ENCODE peak calls at places on chromosomes 3 and 15, in five cellular contexts. T is cardiac fibroblast, M is epithelial cell of proximal tubule, N is tibial nerve, O is mammary epithelial cell. Y is an unnamed sample.

GRCh38 chr15:93072440-93073394 is 16.3 kb downstream of the RGMA start:
- DNase-seq in O (peak), N (peak), T (peak), M (no peak), Y (peak)

GRCh38 chr3:13019243-13019701 is 54.0 kb downstream of the IQSEC1 start:
- DNase-seq in N (no peak), M (no peak), O (peak), T (peak), Y (peak)

GRCh38 chr3:183629546-183630301 is 5.7 kb upstream of the KLHL24 start:
- DNase-seq in M (no peak), T (peak), O (no peak), N (no peak), Y (no peak)

GRCh38 chr3:177201707-177202397 is 4.6 kb upstream of the TBL1XR1 start:
- DNase-seq in M (no peak), N (no peak), T (no peak), O (peak), Y (no peak)

GRCh38 chr3:45166283-45166879 is 20.2 kb upstream of the CDCP1 start:
- DNase-seq in T (no peak), O (no peak), N (no peak), M (no peak), Y (no peak)

GRCh38 chr3:4765212-4765611 is 214.0 kb upstream of the BHLHE40 start:
- DNase-seq in M (no peak), O (no peak), T (no peak), N (no peak), Y (peak)

GRCh38 chr15:73341886-73342600 is 26.7 kb downstream of the HCN4 start:
- DNase-seq in M (no peak), T (peak), O (no peak), N (no peak), Y (peak)

GRCh38 chr15:33737687-33738606 is 230.3 kb upstream of the CHRM5 start:
- DNase-seq in T (peak), N (no peak), O (peak), M (no peak), Y (peak)

GRCh38 chr3:4835616-4836043 is 143.6 kb upstream of the BHLHE40 start:
- DNase-seq in M (no peak), O (peak), T (no peak), N (no peak), Y (no peak)

GRCh38 chr3:172617976-172618375 is 92.9 kb downstream of the NCEH1 start:
- DNase-seq in O (peak), N (no peak), M (no peak), T (no peak), Y (no peak)

GRCh38 chr3:172615296-172615695 is 92.1 kb upstream of the TNFSF10 start:
- DNase-seq in O (no peak), M (no peak), T (no peak), N (no peak), Y (no peak)

GRCh38 chr3:172614340-172615274 is 91.4 kb upstream of the TNFSF10 start:
- DNase-seq in T (no peak), N (no peak), M (no peak), O (no peak), Y (no peak)

GRCh38 chr3:172617013-172617706 is 93.7 kb downstream of the NCEH1 start:
- DNase-seq in O (no peak), M (no peak), N (no peak), T (no peak), Y (no peak)

DNA sequence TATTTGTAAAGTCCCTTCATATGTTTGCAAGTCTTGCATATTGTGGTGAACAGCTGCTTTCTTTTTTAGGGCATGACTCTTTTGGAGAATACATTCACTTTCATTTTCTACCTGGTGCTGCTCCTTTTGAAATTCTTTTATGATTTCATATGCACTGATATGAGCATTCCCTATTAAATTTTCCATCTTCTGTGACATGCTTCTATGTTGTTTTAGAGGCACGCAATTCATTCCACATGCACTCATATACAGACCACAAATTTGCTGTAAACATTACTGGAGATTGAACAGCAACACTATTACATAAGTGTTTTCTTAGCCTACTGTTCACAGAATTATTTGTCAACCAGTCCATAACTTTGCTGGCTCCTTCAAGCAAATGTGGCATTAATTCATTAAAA is 92.8 kb upstream of the TNFSF10 start:
- DNase-seq in T (no peak), M (no peak), O (no peak), N (no peak), Y (no peak)
- H3K4me3 ChIP-seq in T (no peak), M (no peak), O (no peak), N (no peak), Y (no peak)

GRCh38 chr3:59245300-59245878 is 195.6 kb upstream of the CFAP20DC start:
- DNase-seq in T (peak), N (no peak), O (no peak), M (no peak), Y (no peak)

GRCh38 chr3:59245879-59246501 is 196.2 kb upstream of the CFAP20DC start:
- DNase-seq in M (no peak), N (no peak), O (peak), T (peak), Y (peak)

GRCh38 chr3:59248976-59249375 is 199.2 kb upstream of the CFAP20DC start:
- DNase-seq in T (no peak), O (peak), N (no peak), M (no peak), Y (no peak)

GRCh38 chr3:59246719-59247401 is 197.0 kb upstream of the CFAP20DC start:
- DNase-seq in N (no peak), O (no peak), T (no peak), M (no peak), Y (no peak)

DNA sequence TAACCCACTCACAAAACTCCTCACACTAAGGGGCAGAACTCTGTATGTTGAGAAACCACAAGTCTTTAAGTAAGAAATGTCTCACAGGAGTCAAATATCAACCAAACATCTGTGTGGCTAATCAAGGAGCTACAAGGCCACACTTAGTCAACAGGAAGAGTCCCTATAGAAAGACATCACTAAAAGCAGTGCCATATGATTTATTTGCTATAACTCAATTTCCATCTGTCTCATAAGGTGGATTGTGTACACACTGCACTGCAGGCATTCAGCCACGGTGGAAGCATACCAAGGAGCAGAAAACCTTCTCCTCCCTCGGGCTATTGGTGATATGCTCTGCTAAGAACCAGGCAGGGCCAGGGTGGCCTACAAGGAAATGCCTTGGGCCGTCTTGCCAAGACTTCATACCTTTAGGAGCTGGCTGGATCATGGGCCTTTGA is 197.6 kb upstream of the CFAP20DC start:
- DNase-seq in M (no peak), N (no peak), T (no peak), O (peak), Y (no peak)
- H3K4me3 ChIP-seq in M (no peak), N (no peak), T (no peak), O (no peak), Y (no peak)

GRCh38 chr15:40263036-40263754 is 19.7 kb downstream of the ANKRD63 start:
- DNase-seq in M (no peak), O (no peak), N (no peak), T (peak), Y (peak)
- H3K4me3 ChIP-seq in M (no peak), O (no peak), N (no peak), T (no peak), Y (no peak)

DNA sequence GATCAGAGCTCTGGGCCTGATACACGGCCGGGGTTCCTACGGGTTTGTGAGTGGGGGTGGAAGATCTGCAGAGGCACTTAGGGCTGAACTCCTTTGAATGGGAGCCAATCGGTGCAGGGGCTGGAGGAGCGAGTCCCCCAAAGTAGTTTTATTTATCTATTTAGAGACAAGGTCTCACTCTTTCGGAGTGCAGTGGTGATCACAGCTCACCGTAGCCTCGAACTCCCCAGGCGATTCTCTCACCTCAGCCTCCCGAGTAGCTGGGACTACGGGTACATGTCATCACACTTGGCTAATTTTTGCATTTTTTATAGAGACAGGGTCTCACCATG is 1.6 kb upstream of the CELSR3 start:
- DNase-seq in O (no peak), N (no peak), M (no peak), T (no peak), Y (no peak)
- H3K4me3 ChIP-seq in O (no peak), N (peak), M (peak), T (no peak), Y (no peak)

GRCh38 chr3:42042747-42043115 is 48.4 kb upstream of the TRAK1 start:
- DNase-seq in M (no peak), T (no peak), O (no peak), N (no peak), Y (no peak)
- H3K4me3 ChIP-seq in M (no peak), T (peak), O (no peak), N (no peak), Y (no peak)

GRCh38 chr3:46926447-46926846 is 48.9 kb downstream of the PTH1R start:
- DNase-seq in T (no peak), M (no peak), O (no peak), N (no peak), Y (no peak)
- H3K4me3 ChIP-seq in T (no peak), M (no peak), O (no peak), N (no peak), Y (no peak)

Y was measured in fibroblast of mammary gland.